ENCODE peak calls at places on chromosome 6, in eight cellular contexts. E is IMR-90, Y is A673, G is A549, V is right lobe of liver, P is HCT116, M is Peyer's patch, S is sigmoid colon. O is an unnamed sample.
A peak's percentile ranks its signal among the peaks of the same experiment; 100 is the strongest.

GRCh38 chr6:163707385-163708355 is 293.2 kb downstream of the QKI start:
- DNase-seq in E (no peak), Y (no peak), G (no peak), V (no peak), P (no peak), M (no peak), S (no peak), O (no peak)

GRCh38 chr6:25694366-25694765 is 42.4 kb downstream of the SCGN start:
- DNase-seq in E (no peak), Y (no peak), G (no peak), V (no peak), P (no peak), M (no peak), S (no peak), O (no peak)

GRCh38 chr6:92315312-92315711 is 1104.0 kb downstream of the EPHA7 start:
- DNase-seq in E (no peak), Y (no peak), G (no peak), V (no peak), P (no peak), M (no peak), S (no peak), O (no peak)

GRCh38 chr6:12592634-12593033 is 123.9 kb upstream of the PHACTR1 start:
- DNase-seq in E (no peak), Y (peak; percentile 49), G (peak; percentile 9), V (no peak), P (no peak), M (no peak), S (no peak), O (no peak)

GRCh38 chr6:6332240-6332639 is 11.8 kb upstream of the F13A1 start:
- DNase-seq in E (no peak), Y (no peak), G (no peak), V (no peak), P (no peak), M (no peak), S (no peak), O (no peak)

GRCh38 chr6:134166529-134167221 is 114.3 kb upstream of the SLC2A12 start:
- DNase-seq in E (peak; percentile 67), Y (no peak), G (no peak), V (no peak), P (no peak), M (no peak), S (no peak), O (peak; percentile 55)

GRCh38 chr6:166587631-166588413 is 1.3 kb upstream of the RAMACL start:
- DNase-seq in E (no peak), Y (no peak), G (no peak), V (no peak), P (no peak), M (peak; percentile 66), S (no peak), O (no peak)

GRCh38 chr6:15736023-15736696 is 73.3 kb upstream of the DTNBP1 start:
- DNase-seq in E (no peak), Y (no peak), G (no peak), V (no peak), P (no peak), M (no peak), S (no peak), O (no peak)

GRCh38 chr6:82040405-82041221 is 206.9 kb downstream of the IBTK start:
- DNase-seq in E (peak; percentile 59), Y (peak; percentile 84), G (peak; percentile 6), V (no peak), P (peak; percentile 42), M (peak; percentile 55), S (no peak), O (peak; percentile 21)

GRCh38 chr6:1251198-1252155 is 60.4 kb upstream of the FOXQ1 start:
- DNase-seq in E (no peak), Y (no peak), G (no peak), V (no peak), P (no peak), M (no peak), S (no peak), O (peak; percentile 56)

GRCh38 chr6:12584631-12585405 is 131.7 kb upstream of the PHACTR1 start:
- DNase-seq in E (no peak), Y (no peak), G (no peak), V (no peak), P (no peak), M (peak; percentile 66), S (no peak), O (peak; percentile 93)

GRCh38 chr6:39843305-39844020 is 51.3 kb downstream of the DAAM2 start:
- DNase-seq in E (peak; percentile 6), Y (no peak), G (peak; percentile 5), V (no peak), P (peak; percentile 4), M (no peak), S (peak; percentile 46), O (no peak)

GRCh38 chr6:91081452-91082067 is 494.7 kb upstream of the MAP3K7 start:
- DNase-seq in E (peak; percentile 52), Y (peak; percentile 88), G (peak; percentile 2), V (no peak), P (peak; percentile 3), M (no peak), S (no peak), O (peak; percentile 58)

GRCh38 chr6:150297327-150298028 is 71.3 kb upstream of the IYD start:
- DNase-seq in E (no peak), Y (no peak), G (no peak), V (no peak), P (no peak), M (no peak), S (no peak), O (peak; percentile 8)

GRCh38 chr6:159853735-159854134 is 37.1 kb upstream of the MAS1 start:
- DNase-seq in E (no peak), Y (no peak), G (no peak), V (no peak), P (no peak), M (no peak), S (no peak), O (no peak)

GRCh38 chr6:90790696-90791095 is 203.8 kb upstream of the MAP3K7 start:
- DNase-seq in E (peak; percentile 86), Y (no peak), G (no peak), V (no peak), P (no peak), M (no peak), S (no peak), O (no peak)

DNA sequence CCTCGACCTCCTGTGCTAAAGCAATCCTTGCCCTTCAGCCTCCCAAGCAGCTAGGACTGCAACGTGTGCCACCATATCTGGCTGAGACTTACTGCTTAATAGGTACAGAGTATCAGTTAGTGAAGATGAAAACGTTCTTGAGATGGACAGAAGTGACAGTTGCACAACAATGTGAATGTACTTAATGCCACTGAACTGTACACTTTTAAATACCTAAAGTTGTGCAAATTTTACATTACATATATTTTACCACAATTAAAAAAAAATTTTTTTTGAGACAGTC is 25.9 kb downstream of the NUDT3 start:
- DNase-seq in E (no peak), Y (no peak), G (no peak), V (no peak), P (no peak), M (no peak), S (no peak), O (no peak)
- H3K27ac ChIP-seq in E (peak overlapping the region; percentile 35), Y (no peak overlapping the region), G (no peak overlapping the region), V (no peak overlapping the region), P (no peak overlapping the region), M (no peak overlapping the region), S (no peak overlapping the region), O (no peak overlapping the region)

GRCh38 chr6:2854394-2854982 is 12.8 kb upstream of the SERPINB1 start:
- DNase-seq in E (peak; percentile 36), Y (no peak), G (no peak), V (no peak), P (no peak), M (no peak), S (no peak), O (no peak)
- H3K4me1 ChIP-seq in E (peaks cover 36% of the 10 kb centered on the region), Y (peaks cover 52% of the 10 kb centered on the region), G (peaks cover 64% of the 10 kb centered on the region), V (peaks cover 25% of the 10 kb centered on the region), P (peaks cover 48% of the 10 kb centered on the region), M (peaks cover 29% of the 10 kb centered on the region), S (peaks cover 20% of the 10 kb centered on the region), O (no peaks in the 10 kb centered on the region)

GRCh38 chr6:67563671-67564070 is 1071.4 kb upstream of the ADGRB3 start:
- DNase-seq in E (no peak), Y (no peak), G (no peak), V (no peak), P (no peak), M (no peak), S (no peak), O (no peak)
- H3K4me3 ChIP-seq in E (no peak overlapping the region), Y (no peak overlapping the region), G (no peak overlapping the region), V (no peak overlapping the region), P (no peak overlapping the region), M (no peak overlapping the region), S (no peak overlapping the region), O (no peak overlapping the region)

GRCh38 chr6:41201784-41202181 is 834 bp upstream of the TREML2 start:
- DNase-seq in E (no peak), Y (no peak), G (no peak), V (no peak), P (no peak), M (no peak), S (no peak), O (no peak)
- H3K27ac ChIP-seq in E (no peak overlapping the region), Y (no peak overlapping the region), G (no peak overlapping the region), V (no peak overlapping the region), P (no peak overlapping the region), M (no peak overlapping the region), S (no peak overlapping the region), O (peak overlapping the region; percentile 61)

GRCh38 chr6:106005954-106006353 is 80.2 kb upstream of the PRDM1 start:
- DNase-seq in E (peak; percentile 69), Y (no peak), G (no peak), V (no peak), P (no peak), M (no peak), S (no peak), O (no peak)
- H3K4me1 ChIP-seq in E (peaks cover 7% of the 10 kb centered on the region), Y (no peaks in the 10 kb centered on the region), G (no peaks in the 10 kb centered on the region), V (no peaks in the 10 kb centered on the region), P (no peaks in the 10 kb centered on the region), M (no peaks in the 10 kb centered on the region), S (no peaks in the 10 kb centered on the region), O (no peaks in the 10 kb centered on the region)

GRCh38 chr6:31559606-31559957 is 12.2 kb downstream of the NFKBIL1 start:
- DNase-seq in E (no peak), Y (no peak), G (no peak), V (no peak), P (no peak), M (no peak), S (no peak), O (no peak)

GRCh38 chr6:31558318-31558625 is 10.9 kb downstream of the NFKBIL1 start:
- DNase-seq in E (no peak), Y (no peak), G (no peak), V (no peak), P (no peak), M (no peak), S (no peak), O (no peak)

GRCh38 chr6:31558631-31559500 is 11.5 kb downstream of the NFKBIL1 start:
- DNase-seq in E (no peak), Y (no peak), G (no peak), V (peak; percentile 43), P (no peak), M (peak; percentile 81), S (peak; percentile 69), O (no peak)

GRCh38 chr6:31559958-31560696 is 12.0 kb upstream of the LTA start:
- DNase-seq in E (peak; percentile 52), Y (no peak), G (no peak), V (peak; percentile 75), P (no peak), M (peak; percentile 89), S (peak; percentile 73), O (peak; percentile 30)

DNA sequence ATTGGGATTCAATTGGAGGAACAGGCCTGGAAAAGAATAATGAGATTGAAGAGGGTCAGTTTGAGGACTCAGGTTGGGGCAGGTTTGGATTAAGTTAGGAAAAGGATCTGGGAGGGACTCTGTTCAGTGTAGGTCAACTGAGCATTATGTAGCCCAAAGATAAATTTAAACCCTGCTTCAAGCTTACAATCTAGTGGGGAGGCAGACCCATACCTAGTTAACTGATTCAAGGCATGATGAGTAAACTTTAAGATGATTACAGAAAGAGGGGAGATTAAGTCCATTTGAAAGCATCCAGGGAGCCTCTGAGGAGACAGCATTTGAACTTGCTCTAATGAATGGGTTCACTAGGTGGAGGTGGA is 11.4 kb upstream of the LTA start:
- DNase-seq in E (no peak), Y (no peak), G (no peak), V (no peak), P (no peak), M (no peak), S (no peak), O (no peak)
- H3K4me3 ChIP-seq in E (no peak overlapping the region), Y (no peak overlapping the region), G (no peak overlapping the region), V (no peak overlapping the region), P (no peak overlapping the region), M (no peak overlapping the region), S (no peak overlapping the region), O (no peak overlapping the region)